ENCODE peak calls at places on chromosomes 1 and 21, in eight cellular contexts. Y is stomach, G is cardiac fibroblast, V is endothelial cell, S is body of pancreas, H is nephron progenitor cell, R is neural crest cell, B is RWPE1. Q is an unnamed sample.

GRCh38 chr1:167432780-167433179 is 85.5 kb downstream of the CD247 start:
- DNase-seq in Y (no peak), G (no peak), V (no peak), S (no peak), H (no peak), R (no peak), B (no peak), Q (no peak)

GRCh38 chr1:109652446-109652845 is 3.5 kb upstream of the GSTM4 start:
- DNase-seq in Y (no peak), G (no peak), V (no peak), S (no peak), H (no peak), R (no peak), B (no peak), Q (no peak)

GRCh38 chr1:161037661-161038522 is 872 bp downstream of the TSTD1 start:
- DNase-seq in Y (no peak), G (no peak), V (no peak), S (peak), H (no peak), R (no peak), B (peak), Q (peak)

GRCh38 chr1:215900684-215901083 is 333.6 kb downstream of the KCTD3 start:
- DNase-seq in Y (no peak), G (no peak), V (no peak), S (no peak), H (no peak), R (no peak), B (no peak), Q (no peak)

GRCh38 chr1:19456915-19457554 is 28.3 kb downstream of the CAPZB start:
- DNase-seq in Y (no peak), G (peak), V (no peak), S (no peak), H (no peak), R (no peak), B (no peak), Q (no peak)

GRCh38 chr1:205477759-205478247 is 22.0 kb upstream of the BLACAT1 start:
- DNase-seq in Y (peak), G (peak), V (no peak), S (peak), H (no peak), R (no peak), B (peak), Q (no peak)

GRCh38 chr21:44370027-44370735 is 16.8 kb downstream of the TRPM2 start:
- DNase-seq in Y (peak), G (no peak), V (no peak), S (peak), H (peak), R (peak), B (peak), Q (no peak)

GRCh38 chr1:94019327-94019726 is 101.6 kb downstream of the ABCA4 start:
- DNase-seq in Y (no peak), G (no peak), V (no peak), S (no peak), H (no peak), R (no peak), B (no peak), Q (no peak)

GRCh38 chr1:6779089-6779805 is 6.0 kb upstream of the CAMTA1 start:
- DNase-seq in Y (no peak), G (no peak), V (no peak), S (no peak), H (no peak), R (no peak), B (no peak), Q (no peak)

GRCh38 chr1:925532-926421 is 2.1 kb downstream of the SAMD11 start:
- DNase-seq in Y (no peak), G (no peak), V (no peak), S (no peak), H (peak), R (no peak), B (no peak), Q (no peak)

GRCh38 chr21:45983981-45984551 is 2.5 kb downstream of the COL6A1 start:
- DNase-seq in Y (no peak), G (no peak), V (peak), S (peak), H (peak), R (no peak), B (no peak), Q (no peak)

GRCh38 chr1:215568287-215568692 is 1.2 kb downstream of the KCTD3 start:
- DNase-seq in Y (no peak), G (peak), V (no peak), S (no peak), H (no peak), R (no peak), B (peak), Q (no peak)

GRCh38 chr1:87814573-87814972 is 485.9 kb downstream of the LMO4 start:
- DNase-seq in Y (no peak), G (no peak), V (no peak), S (no peak), H (no peak), R (no peak), B (no peak), Q (no peak)

GRCh38 chr1:16226495-16227179 is 10.3 kb downstream of the CPLANE2 start:
- DNase-seq in Y (peak), G (peak), V (peak), S (peak), H (peak), R (peak), B (no peak), Q (no peak)

GRCh38 chr1:167148388-167148787 is 54.5 kb downstream of the STYXL2 start:
- DNase-seq in Y (no peak), G (no peak), V (no peak), S (no peak), H (no peak), R (no peak), B (no peak), Q (no peak)

GRCh38 chr1:46301406-46302090 is 1.9 kb downstream of the LRRC41 start:
- DNase-seq in Y (peak), G (peak), V (peak), S (peak), H (peak), R (peak), B (no peak), Q (no peak)

GRCh38 chr1:46303872-46304326 is 401 bp downstream of the UQCRH start:
- DNase-seq in Y (no peak), G (no peak), V (no peak), S (no peak), H (no peak), R (no peak), B (no peak), Q (no peak)

GRCh38 chr1:46300673-46301405 is 2.6 kb downstream of the LRRC41 start:
- DNase-seq in Y (no peak), G (peak), V (no peak), S (peak), H (no peak), R (no peak), B (no peak), Q (no peak)

GRCh38 chr1:46303038-46303871 is at the start of the genes LRRC41 and UQCRH:
- DNase-seq in Y (peak), G (peak), V (peak), S (peak), H (peak), R (peak), B (peak), Q (peak)

GRCh38 chr1:46302091-46303037 is 1.1 kb downstream of the LRRC41 start:
- DNase-seq in Y (peak), G (peak), V (peak), S (peak), H (peak), R (peak), B (peak), Q (peak)
- TF ChIP-seq CTCF in Y (no peak), G (no peak), V (peak), S (peak), H (no peak), R (peak), B (no peak), Q (no peak)

DNA sequence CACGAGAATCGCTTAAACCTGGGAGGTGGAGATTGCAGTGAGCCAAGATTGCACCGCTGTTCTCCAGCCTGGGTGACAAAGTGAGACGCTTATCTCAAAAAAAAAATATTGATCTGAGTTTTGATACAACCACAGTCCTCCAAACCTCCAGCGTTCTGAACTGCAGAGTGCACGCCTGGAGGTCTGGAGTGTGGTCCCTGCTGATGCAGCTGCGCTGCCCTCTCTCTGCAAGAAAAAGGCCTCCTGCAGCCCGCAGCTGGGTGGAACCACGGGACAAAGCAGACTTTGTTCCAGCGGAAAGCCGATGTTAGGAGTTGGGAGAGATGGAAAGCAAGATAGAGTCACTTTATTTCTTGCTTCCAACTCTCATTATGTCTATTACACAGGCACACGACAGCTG is 144.9 kb upstream of the SOD1 start:
- DNase-seq in Y (no peak), G (no peak), V (peak), S (peak), H (peak), R (peak), B (no peak), Q (no peak)
- TF ChIP-seq CTCF in Y (no peak), G (no peak), V (no peak), S (peak), H (no peak), R (peak), B (no peak), Q (no peak)

GRCh38 chr1:230210979-230211336 is 143.9 kb downstream of the GALNT2 start:
- DNase-seq in Y (no peak), G (peak), V (no peak), S (no peak), H (no peak), R (no peak), B (no peak), Q (no peak)

GRCh38 chr1:230207598-230207997 is 140.6 kb downstream of the GALNT2 start:
- DNase-seq in Y (no peak), G (no peak), V (no peak), S (no peak), H (no peak), R (no peak), B (no peak), Q (no peak)

GRCh38 chr1:230210326-230210978 is 143.4 kb downstream of the GALNT2 start:
- DNase-seq in Y (no peak), G (peak), V (no peak), S (no peak), H (no peak), R (no peak), B (no peak), Q (no peak)

GRCh38 chr1:230206976-230207375 is 139.9 kb downstream of the GALNT2 start:
- DNase-seq in Y (no peak), G (no peak), V (no peak), S (no peak), H (no peak), R (no peak), B (no peak), Q (no peak)

DNA sequence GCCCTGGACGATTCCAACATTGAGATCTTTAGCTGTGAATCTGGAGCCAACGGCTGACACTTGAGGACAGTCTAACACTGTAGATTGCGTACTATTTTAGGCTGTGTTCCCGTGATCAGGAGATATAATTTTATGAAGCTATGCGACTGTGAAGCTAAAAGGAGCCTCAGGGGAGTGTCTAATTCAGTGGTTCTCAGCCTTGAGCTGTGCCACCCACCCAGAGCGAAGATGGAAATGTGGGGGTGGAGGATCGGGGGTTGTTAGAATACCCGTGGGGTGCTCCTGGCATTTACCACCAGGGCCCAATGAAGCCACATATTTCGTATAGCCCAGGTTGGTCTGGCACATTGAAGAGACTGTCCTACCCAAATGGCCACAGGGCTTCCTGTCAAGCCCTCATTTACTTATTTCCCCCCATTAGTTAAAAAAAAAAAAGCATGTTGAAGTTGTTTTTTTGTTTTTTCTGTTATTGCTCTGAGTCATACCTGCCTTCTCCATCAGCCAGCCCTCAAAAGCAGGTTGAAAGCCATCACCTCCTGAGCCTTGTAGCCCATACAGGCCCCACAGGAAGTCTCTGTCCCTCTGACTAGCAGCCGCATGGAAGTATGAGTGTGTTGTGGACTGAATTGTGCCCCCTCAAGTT is 141.7 kb downstream of the GALNT2 start:
- DNase-seq in Y (no peak), G (no peak), V (no peak), S (no peak), H (no peak), R (no peak), B (no peak), Q (no peak)
- TF ChIP-seq CTCF in Y (no peak), G (no peak), V (no peak), S (no peak), H (no peak), R (no peak), B (no peak), Q (no peak)

GRCh38 chr1:203626910-203627246 is 246 bp downstream of the ATP2B4 start:
- DNase-seq in Y (no peak), G (no peak), V (no peak), S (no peak), H (peak), R (no peak), B (no peak), Q (no peak)

GRCh38 chr1:203629509-203630082 is 3.0 kb downstream of the ATP2B4 start:
- DNase-seq in Y (peak), G (peak), V (peak), S (peak), H (peak), R (peak), B (no peak), Q (peak)

GRCh38 chr1:203628997-203629508 is 2.4 kb downstream of the ATP2B4 start:
- DNase-seq in Y (no peak), G (no peak), V (peak), S (no peak), H (no peak), R (no peak), B (no peak), Q (peak)

GRCh38 chr1:203627819-203628184 is 1.2 kb downstream of the ATP2B4 start:
- DNase-seq in Y (peak), G (peak), V (no peak), S (peak), H (peak), R (no peak), B (no peak), Q (no peak)

DNA sequence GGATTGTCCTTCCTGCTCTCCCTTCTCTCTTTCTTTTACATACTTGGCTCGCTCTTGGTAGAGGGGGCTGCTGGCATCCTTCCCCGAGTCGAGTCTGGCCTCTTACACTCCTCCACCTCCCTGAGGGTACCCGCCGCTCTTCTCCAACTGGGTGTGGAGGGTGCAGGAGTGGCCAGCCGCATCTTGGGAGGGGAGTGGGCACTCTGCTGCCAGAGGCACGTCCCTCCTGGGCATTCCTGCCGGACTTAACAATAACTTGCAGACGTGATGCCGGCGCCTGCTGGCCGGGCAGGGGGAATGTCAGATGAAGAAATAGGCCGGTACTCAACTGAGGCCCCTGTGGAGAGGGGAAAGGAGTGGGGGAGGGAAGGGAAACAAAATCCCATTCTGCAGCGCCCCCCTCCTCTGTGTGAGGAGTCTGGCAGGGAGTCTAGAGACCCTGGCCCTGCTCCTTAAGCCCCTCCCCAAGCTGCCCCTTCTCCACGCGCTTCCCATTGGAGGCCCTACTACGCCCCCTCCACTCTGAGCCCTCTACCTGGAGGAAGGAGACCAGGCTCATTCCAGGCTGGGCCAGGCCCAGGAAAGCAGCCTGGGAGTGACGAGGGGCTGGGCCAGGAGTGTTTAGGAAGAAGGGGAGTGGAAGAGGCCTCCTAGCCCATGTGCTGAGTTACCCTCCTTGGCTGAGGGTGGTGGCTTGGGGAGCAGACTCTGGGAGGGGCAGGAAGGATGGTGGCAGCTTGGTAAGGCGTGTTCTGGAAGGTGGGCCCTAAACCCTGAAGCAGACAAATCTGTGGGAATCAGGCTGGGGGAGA is 1.8 kb downstream of the ATP2B4 start:
- DNase-seq in Y (no peak), G (peak), V (peak), S (peak), H (peak), R (peak), B (peak), Q (peak)
- TF ChIP-seq CTCF in Y (no peak), G (peak), V (no peak), S (no peak), H (no peak), R (peak), B (no peak), Q (no peak)

GRCh38 chr1:61888808-61889207 is 146.5 kb downstream of the PATJ start:
- DNase-seq in Y (no peak), G (no peak), V (no peak), S (no peak), H (no peak), R (no peak), B (no peak), Q (no peak)

GRCh38 chr1:61887921-61888564 is 145.8 kb downstream of the PATJ start:
- DNase-seq in Y (no peak), G (peak), V (no peak), S (no peak), H (no peak), R (no peak), B (no peak), Q (no peak)

GRCh38 chr1:61892977-61893376 is 150.7 kb downstream of the PATJ start:
- DNase-seq in Y (no peak), G (no peak), V (no peak), S (no peak), H (no peak), R (no peak), B (no peak), Q (no peak)

GRCh38 chr1:61887076-61887867 is 145.0 kb downstream of the PATJ start:
- DNase-seq in Y (no peak), G (peak), V (no peak), S (no peak), H (no peak), R (no peak), B (no peak), Q (no peak)
- TF ChIP-seq CTCF in Y (no peak), G (no peak), V (no peak), S (no peak), H (no peak), R (no peak), B (no peak), Q (no peak)

DNA sequence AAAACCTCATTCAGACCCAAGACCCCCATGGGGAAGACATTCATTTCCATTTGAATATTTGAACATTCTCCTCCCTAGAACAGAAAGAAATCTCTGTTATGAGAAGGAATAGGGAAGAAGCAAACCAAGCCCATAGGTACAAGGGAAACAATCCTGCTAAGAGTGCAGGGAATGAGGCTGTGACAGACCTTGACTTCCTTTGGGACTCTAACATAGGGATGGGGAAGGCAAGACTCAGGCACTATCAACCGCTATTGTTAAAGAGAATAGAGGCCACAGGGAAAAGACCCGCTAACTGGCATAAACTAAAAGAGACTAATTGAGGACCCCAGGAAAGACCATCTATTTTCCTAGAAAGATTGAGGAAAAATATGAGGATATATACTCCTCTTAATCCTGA is 117.8 kb upstream of the BRINP3 start:
- DNase-seq in Y (no peak), G (no peak), V (no peak), S (no peak), H (no peak), R (no peak), B (no peak), Q (no peak)
- TF ChIP-seq CTCF in Y (no peak), G (no peak), V (no peak), S (no peak), H (no peak), R (no peak), B (no peak), Q (no peak)

GRCh38 chr1:73839922-73840321 is 358.1 kb downstream of the LRRIQ3 start:
- DNase-seq in Y (no peak), G (peak), V (peak), S (no peak), H (peak), R (no peak), B (no peak), Q (no peak)
- TF ChIP-seq CTCF in Y (no peak), G (no peak), V (peak), S (no peak), H (peak), R (peak), B (peak), Q (peak)

GRCh38 chr21:25561668-25562641 is 45.3 kb downstream of the MRPL39 start:
- DNase-seq in Y (peak), G (peak), V (peak), S (peak), H (peak), R (peak), B (peak), Q (peak)
- TF ChIP-seq CTCF in Y (no peak), G (peak), V (no peak), S (peak), H (no peak), R (peak), B (peak), Q (no peak)

GRCh38 chr1:113493533-113493932 is 103.2 kb downstream of the MAGI3 start:
- DNase-seq in Y (no peak), G (no peak), V (no peak), S (no peak), H (no peak), R (no peak), B (no peak), Q (no peak)

GRCh38 chr1:113490384-113490783 is 100.1 kb downstream of the MAGI3 start:
- DNase-seq in Y (no peak), G (no peak), V (no peak), S (no peak), H (no peak), R (no peak), B (no peak), Q (no peak)

GRCh38 chr1:113488576-113489177 is 98.4 kb downstream of the MAGI3 start:
- DNase-seq in Y (no peak), G (peak), V (no peak), S (no peak), H (no peak), R (no peak), B (no peak), Q (no peak)
- TF ChIP-seq CTCF in Y (no peak), G (peak), V (no peak), S (no peak), H (no peak), R (no peak), B (no peak), Q (no peak)